ENCODE peak calls at places on chromosomes 1 and 21, in ten cellular contexts. P is AG10803, C is astrocyte, V is MM.1S, W is cardiac muscle cell, O is adrenal gland, T is upper lobe of right lung, Q is heart right ventricle, B is HL-60, D is GM23338. M is an unnamed sample.

GRCh38 chr1:65429806-65430205 is 9.3 kb downstream of the LEPR start:
- DNase-seq in P (peak), C (peak), V (no peak), W (no peak), O (peak), T (no peak), Q (no peak), B (no peak), D (no peak), M (no peak)

GRCh38 chr1:33039840-33040239 is 3.2 kb upstream of the AK2 start:
- DNase-seq in P (no peak), C (no peak), V (no peak), W (no peak), O (no peak), T (no peak), Q (no peak), B (peak), D (no peak), M (no peak)

GRCh38 chr1:109091196-109092193 is 931 bp downstream of the TMEM167B start:
- DNase-seq in P (peak), C (peak), V (peak), W (no peak), O (no peak), T (no peak), Q (no peak), B (no peak), D (peak), M (no peak)

GRCh38 chr1:101960164-101960563 is 36.6 kb downstream of the OLFM3 start:
- DNase-seq in P (no peak), C (no peak), V (no peak), W (no peak), O (no peak), T (no peak), Q (no peak), B (no peak), D (no peak), M (no peak)

GRCh38 chr21:42144679-42145568 is 73.8 kb downstream of the UMODL1 start:
- DNase-seq in P (no peak), C (no peak), V (no peak), W (no peak), O (no peak), T (no peak), Q (no peak), B (no peak), D (no peak), M (no peak)

GRCh38 chr1:25797939-25798338 is 2.1 kb upstream of the SELENON start:
- DNase-seq in P (no peak), C (no peak), V (peak), W (peak), O (no peak), T (peak), Q (no peak), B (no peak), D (peak), M (no peak)

GRCh38 chr1:160030657-160031367 is 978 bp downstream of the PIGM start:
- DNase-seq in P (no peak), C (no peak), V (peak), W (peak), O (peak), T (no peak), Q (no peak), B (no peak), D (peak), M (no peak)

GRCh38 chr1:151406176-151406575 is 6.8 kb downstream of the PSMB4 start:
- DNase-seq in P (no peak), C (no peak), V (no peak), W (no peak), O (no peak), T (no peak), Q (no peak), B (no peak), D (no peak), M (no peak)

GRCh38 chr1:22835920-22836319 is 125.3 kb downstream of the EPHB2 start:
- DNase-seq in P (peak), C (peak), V (no peak), W (no peak), O (no peak), T (no peak), Q (no peak), B (no peak), D (no peak), M (no peak)

GRCh38 chr1:23372481-23372880 is 2.8 kb upstream of the ZNF436 start:
- DNase-seq in P (no peak), C (no peak), V (no peak), W (no peak), O (no peak), T (no peak), Q (no peak), B (no peak), D (no peak), M (no peak)

GRCh38 chr1:185787238-185787637 is 53.0 kb downstream of the HMCN1 start:
- DNase-seq in P (peak), C (no peak), V (no peak), W (no peak), O (no peak), T (no peak), Q (no peak), B (no peak), D (no peak), M (no peak)

DNA sequence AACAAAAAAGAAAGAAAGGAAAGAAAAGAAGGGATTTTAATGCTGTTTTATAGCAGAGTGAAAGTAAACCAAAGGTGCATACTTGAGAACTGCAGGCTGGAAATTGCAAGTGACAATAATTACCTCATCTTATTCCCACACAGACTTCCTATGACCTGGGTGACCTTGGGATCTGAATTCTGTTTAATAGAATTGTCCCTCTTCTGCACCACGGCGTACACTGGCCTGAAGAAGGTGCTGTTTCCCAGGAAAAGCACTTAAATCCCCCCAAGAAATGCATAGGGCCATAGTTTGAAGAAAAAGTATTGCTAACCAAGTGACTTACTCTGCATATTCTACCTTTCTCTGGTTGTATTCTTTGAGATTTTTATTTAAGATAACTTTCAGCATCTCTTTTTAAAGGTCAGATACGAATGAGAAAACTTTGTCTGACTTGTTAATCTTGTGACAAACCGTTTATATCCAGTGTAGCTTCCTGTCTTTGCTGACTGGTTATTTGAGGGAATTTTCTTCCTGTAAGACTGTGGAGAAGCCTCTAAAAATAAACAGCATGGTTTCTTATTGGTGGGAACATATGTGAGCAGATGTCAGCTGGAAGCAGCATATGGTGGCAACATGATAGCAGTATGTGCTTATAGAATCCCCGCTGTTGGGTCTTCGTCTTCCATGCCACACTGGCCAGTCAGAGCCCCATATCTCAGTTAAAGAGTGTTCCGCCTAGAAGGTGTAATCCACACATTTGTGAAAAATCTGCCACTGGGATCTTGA is 16.3 kb downstream of the TGFB2 start:
- DNase-seq in P (peak), C (no peak), V (peak), W (peak), O (no peak), T (no peak), Q (no peak), B (no peak), D (peak), M (no peak)
- TF ChIP-seq CTCF in P (peak), C (peak), V (peak), W (peak), O (peak), T (peak), Q (peak), B (no peak), D (peak), M (no peak)

GRCh38 chr1:153535664-153536585 is at the start of gene S100A6:
- DNase-seq in P (peak), C (peak), V (peak), W (peak), O (peak), T (peak), Q (peak), B (peak), D (peak), M (no peak)

GRCh38 chr1:153538315-153538821 is 2.4 kb downstream of the S100A5 start:
- DNase-seq in P (peak), C (no peak), V (peak), W (peak), O (no peak), T (peak), Q (no peak), B (no peak), D (peak), M (no peak)

GRCh38 chr1:153534933-153535663 is 693 bp downstream of the S100A6 start:
- DNase-seq in P (peak), C (no peak), V (no peak), W (no peak), O (peak), T (peak), Q (no peak), B (no peak), D (no peak), M (no peak)

GRCh38 chr1:153537376-153537730 is 1.6 kb upstream of the S100A6 start:
- DNase-seq in P (no peak), C (no peak), V (no peak), W (no peak), O (no peak), T (peak), Q (no peak), B (no peak), D (no peak), M (no peak)

DNA sequence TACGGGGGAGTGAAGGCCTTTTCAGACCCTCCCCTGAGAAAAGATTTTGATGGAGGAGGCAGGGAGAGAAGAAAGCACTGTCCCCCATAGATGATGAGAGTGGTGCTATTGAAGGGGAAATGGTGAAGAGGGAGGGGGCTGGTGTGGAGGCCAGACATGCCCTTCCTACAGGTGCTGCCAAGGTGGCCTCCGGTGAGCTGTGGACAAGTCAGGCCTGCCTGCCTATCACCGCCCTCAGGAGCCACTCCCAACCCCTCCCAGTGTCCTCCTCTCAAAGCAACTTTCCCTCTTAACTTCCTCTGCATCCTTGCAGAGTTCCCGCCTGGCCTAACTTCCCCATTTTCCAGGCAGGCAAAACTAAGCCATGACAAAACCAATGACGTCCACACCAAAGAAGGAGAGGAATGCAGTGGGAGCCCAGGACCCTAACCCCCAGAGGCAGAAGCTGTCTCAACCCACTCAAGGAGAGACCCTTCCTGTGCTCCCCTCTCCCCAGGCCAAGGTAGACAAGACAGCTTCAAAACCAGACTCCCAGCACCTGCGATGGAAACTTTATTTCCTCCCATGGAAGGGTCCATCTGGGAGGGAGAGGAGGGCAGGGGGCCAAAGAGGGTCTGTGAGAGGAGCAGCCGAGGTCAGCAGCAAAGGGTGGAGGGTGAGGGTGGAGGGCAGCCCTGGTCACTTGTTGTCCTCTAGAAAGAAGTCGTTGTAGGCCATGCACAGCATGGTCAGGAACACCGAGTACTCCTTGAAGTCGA is 1.0 kb upstream of the S100A6 start:
- DNase-seq in P (no peak), C (no peak), V (no peak), W (no peak), O (no peak), T (peak), Q (no peak), B (no peak), D (no peak), M (no peak)
- H3K4me3 ChIP-seq in P (peak), C (peak), V (peak), W (peak), O (peak), T (peak), Q (peak), B (no peak), D (peak), M (no peak)

GRCh38 chr1:232367293-232367692 is 262.6 kb downstream of the SIPA1L2 start:
- DNase-seq in P (no peak), C (no peak), V (no peak), W (no peak), O (no peak), T (no peak), Q (no peak), B (no peak), D (peak), M (no peak)
- TF ChIP-seq CTCF in P (no peak), C (no peak), V (no peak), W (no peak), O (no peak), T (no peak), Q (no peak), B (no peak), D (no peak), M (no peak)

GRCh38 chr1:28260803-28261174 is 1.5 kb downstream of the SESN2 start:
- DNase-seq in P (no peak), C (no peak), V (no peak), W (no peak), O (no peak), T (no peak), Q (no peak), B (no peak), D (no peak), M (no peak)

GRCh38 chr1:28259252-28259934 is at the start of gene SESN2:
- DNase-seq in P (peak), C (peak), V (peak), W (peak), O (peak), T (peak), Q (peak), B (peak), D (peak), M (peak)

GRCh38 chr1:28257736-28258135 is 1.6 kb upstream of the SESN2 start:
- DNase-seq in P (no peak), C (no peak), V (no peak), W (no peak), O (no peak), T (no peak), Q (no peak), B (no peak), D (no peak), M (no peak)

GRCh38 chr1:28259935-28260802 is 851 bp downstream of the SESN2 start:
- DNase-seq in P (peak), C (peak), V (peak), W (peak), O (peak), T (peak), Q (peak), B (peak), D (peak), M (no peak)

GRCh38 chr1:28258628-28259251 is 578 bp upstream of the SESN2 start:
- DNase-seq in P (peak), C (no peak), V (no peak), W (no peak), O (no peak), T (no peak), Q (no peak), B (peak), D (no peak), M (no peak)
- H3K4me3 ChIP-seq in P (peak), C (no peak), V (peak), W (no peak), O (peak), T (peak), Q (peak), B (no peak), D (peak), M (peak)

DNA sequence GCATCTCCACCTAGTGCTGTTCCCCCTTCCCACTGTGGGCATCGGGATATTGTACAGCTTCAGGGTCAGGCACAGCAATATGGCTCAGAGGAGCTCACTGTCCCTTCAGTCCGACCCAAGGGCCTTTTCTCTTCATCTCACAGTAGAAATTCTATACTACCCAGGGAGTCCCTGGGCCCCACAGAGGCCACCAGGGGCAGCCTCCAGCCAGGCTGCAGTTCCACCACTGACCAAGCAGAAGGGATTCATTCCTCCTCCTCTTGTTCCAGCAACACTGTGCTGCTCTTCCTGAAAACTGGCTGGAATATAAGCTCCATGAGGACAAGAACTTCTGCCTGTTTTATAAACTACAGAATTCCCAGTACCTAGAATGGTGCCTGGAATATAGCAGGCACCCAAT is 70.5 kb downstream of the CD34 start:
- DNase-seq in P (no peak), C (no peak), V (no peak), W (no peak), O (no peak), T (no peak), Q (no peak), B (no peak), D (peak), M (no peak)
- TF ChIP-seq CTCF in P (no peak), C (no peak), V (peak), W (no peak), O (no peak), T (no peak), Q (no peak), B (no peak), D (peak), M (peak)

M was measured in GM12864.